ENCODE peak calls at places on chromosomes 16 and 17, in four cellular contexts. N is GM13977; K is AG10803; P is activated naive CD4-positive, alpha-beta T cell treated with anti-CD3 and anti-CD28 coated beads, Interleukin-2, amount 10 ng/mL, durations not matched to agents 7 days and 5 days. E is an unnamed sample.

GRCh38 chr17:73119631-73120030 is 27.1 kb upstream of the SLC39A11 start:
- DNase-seq in N (no peak), K (no peak), P (no peak), E (peak; percentile 30)

GRCh38 chr16:53504665-53505064 is 1.7 kb upstream of the AKTIP start:
- DNase-seq in N (no peak), K (peak; percentile 44), P (no peak), E (peak; percentile 56)

GRCh38 chr16:15798671-15799070 is 58.2 kb downstream of the MYH11 start:
- DNase-seq in N (no peak), K (no peak), P (no peak), E (no peak)

GRCh38 chr17:16872836-16873653 is 98.9 kb downstream of the TNFRSF13B start:
- DNase-seq in N (peak; percentile 76), K (no peak), P (peak; percentile 59), E (no peak)

GRCh38 chr17:15955793-15956541 is 11.0 kb downstream of the ADORA2B start:
- DNase-seq in N (no peak), K (no peak), P (no peak), E (no peak)

GRCh38 chr17:82848022-82848592 is 8.3 kb upstream of the ZNF750 start:
- DNase-seq in N (no peak), K (peak; percentile 9), P (peak; percentile 67), E (peak; percentile 70)

GRCh38 chr16:34054969-34055368 is 595.6 kb downstream of the TP53TG3F start:
- DNase-seq in N (no peak), K (no peak), P (no peak), E (no peak)

GRCh38 chr16:84867696-84868095 is 47.9 kb downstream of the CRISPLD2 start:
- DNase-seq in N (no peak), K (no peak), P (no peak), E (no peak)

GRCh38 chr16:539901-540530 is 12.5 kb downstream of the CAPN15 start:
- DNase-seq in N (no peak), K (no peak), P (no peak), E (peak; percentile 66)

GRCh38 chr16:89096042-89096717 is 2.5 kb downstream of the ACSF3 start:
- DNase-seq in N (no peak), K (no peak), P (no peak), E (no peak)

GRCh38 chr16:11585460-11586374 is 1.0 kb downstream of the LITAF start:
- DNase-seq in N (peak; percentile 36), K (no peak), P (peak; percentile 48), E (no peak)

GRCh38 chr16:83046664-83047063 is 419.9 kb downstream of the CDH13 start:
- DNase-seq in N (no peak), K (no peak), P (no peak), E (no peak)

GRCh38 chr17:31571124-31571892 is 179.8 kb downstream of the RAB11FIP4 start:
- DNase-seq in N (no peak), K (peak; percentile 96), P (no peak), E (peak; percentile 100)

GRCh38 chr17:29131814-29132682 is 48.1 kb downstream of the MYO18A start:
- DNase-seq in N (no peak), K (peak; percentile 93), P (no peak), E (peak; percentile 79)

GRCh38 chr16:64121473-64121872 is 1000.4 kb downstream of the CDH11 start:
- DNase-seq in N (no peak), K (peak; percentile 54), P (no peak), E (peak; percentile 70)